ENCODE peak calls at places on chromosomes 3 and 15, in nine cellular contexts. O is cardiac fibroblast, V is AG10803, S is progenitor cell of endocrine pancreas, R is body of pancreas, N is WTC11, W is transverse colon, D is MCF 10A, U is endothelial cell of umbilical vein. X is an unnamed sample.

GRCh38 chr3:134775831-134776230 is 19.2 kb upstream of the EPHB1 start:
- DNase-seq in O (no peak), V (no peak), S (no peak), R (no peak), N (no peak), W (no peak), D (no peak), U (no peak), X (no peak)

GRCh38 chr3:194254032-194254431 is 97.1 kb downstream of the CPN2 start:
- DNase-seq in O (no peak), V (no peak), S (no peak), R (no peak), N (no peak), W (no peak), D (no peak), U (no peak), X (no peak)

GRCh38 chr3:81485444-81485865 is 276.0 kb downstream of the GBE1 start:
- DNase-seq in O (peak; percentile 79), V (peak; percentile 86), S (no peak), R (no peak), N (no peak), W (peak; percentile 12), D (no peak), U (peak; percentile 93), X (no peak)

GRCh38 chr3:63912768-63913588 is 795 bp upstream of the SCAANT1 start:
- DNase-seq in O (peak; percentile 80), V (peak; percentile 45), S (peak; percentile 17), R (peak; percentile 79), N (peak; percentile 39), W (peak; percentile 81), D (peak; percentile 46), U (peak; percentile 43), X (peak; percentile 20)

GRCh38 chr3:127751163-127751621 is 71.1 kb downstream of the MGLL start:
- DNase-seq in O (no peak), V (no peak), S (no peak), R (no peak), N (no peak), W (no peak), D (peak; percentile 74), U (no peak), X (no peak)

GRCh38 chr15:95495033-95495541 is 835.4 kb upstream of the NR2F2 start:
- DNase-seq in O (peak; percentile 21), V (peak; percentile 3), S (no peak), R (no peak), N (no peak), W (no peak), D (no peak), U (no peak), X (no peak)

GRCh38 chr15:64855206-64856000 is 13.7 kb downstream of the PLEKHO2 start:
- DNase-seq in O (no peak), V (peak; percentile 91), S (no peak), R (no peak), N (no peak), W (no peak), D (no peak), U (no peak), X (no peak)

GRCh38 chr3:95750097-95750496 is 1064.3 kb upstream of the EPHA6 start:
- DNase-seq in O (no peak), V (no peak), S (no peak), R (peak; percentile 56), N (no peak), W (no peak), D (no peak), U (no peak), X (no peak)

GRCh38 chr3:153760952-153761351 is 360.2 kb upstream of the ARHGEF26 start:
- DNase-seq in O (no peak), V (no peak), S (no peak), R (no peak), N (no peak), W (no peak), D (no peak), U (no peak), X (no peak)

GRCh38 chr3:36244728-36245127 is 135.6 kb upstream of the STAC start:
- DNase-seq in O (no peak), V (peak; percentile 58), S (no peak), R (no peak), N (no peak), W (no peak), D (peak; percentile 21), U (no peak), X (no peak)

GRCh38 chr3:30286007-30286669 is 320.3 kb upstream of the TGFBR2 start:
- DNase-seq in O (peak; percentile 99), V (peak; percentile 98), S (no peak), R (peak; percentile 87), N (no peak), W (peak; percentile 51), D (peak; percentile 97), U (peak; percentile 99), X (no peak)

GRCh38 chr3:4976109-4976508 is 3.1 kb upstream of the BHLHE40 start:
- DNase-seq in O (peak; percentile 65), V (peak; percentile 59), S (no peak), R (peak; percentile 81), N (peak; percentile 65), W (peak; percentile 60), D (peak; percentile 85), U (peak; percentile 69), X (no peak)

GRCh38 chr3:178480274-178480673 is 56.0 kb upstream of the KCNMB2 start:
- DNase-seq in O (no peak), V (no peak), S (no peak), R (no peak), N (no peak), W (no peak), D (no peak), U (no peak), X (no peak)

GRCh38 chr3:194779729-194780224 is 94.1 kb downstream of the FAM43A start:
- DNase-seq in O (no peak), V (peak; percentile 51), S (no peak), R (no peak), N (no peak), W (no peak), D (no peak), U (peak; percentile 9), X (no peak)

GRCh38 chr3:94121161-94121560 is 58.3 kb downstream of the NSUN3 start:
- DNase-seq in O (no peak), V (no peak), S (no peak), R (no peak), N (no peak), W (no peak), D (no peak), U (no peak), X (no peak)

GRCh38 chr3:103684956-103685355 is 1250.1 kb downstream of the ZPLD1 start:
- DNase-seq in O (no peak), V (no peak), S (no peak), R (peak; percentile 32), N (no peak), W (no peak), D (no peak), U (no peak), X (no peak)

GRCh38 chr15:34109775-34110663 is 8.1 kb downstream of the PGBD4 start:
- DNase-seq in O (peak; percentile 67), V (peak; percentile 47), S (no peak), R (no peak), N (no peak), W (no peak), D (peak; percentile 59), U (peak; percentile 56), X (no peak)
- TF ChIP-seq CTCF in O (peak; percentile 75), V (peak; percentile 85), S (peak; percentile 67), R (peak; percentile 44), N (peak; percentile 49), W (peak; percentile 46), D (peak; percentile 64), U (peak; percentile 38), X (peak; percentile 54)

GRCh38 chr3:50303038-50303815 is at the start of gene HYAL1:
- DNase-seq in O (peak; percentile 67), V (no peak), S (no peak), R (peak; percentile 76), N (peak; percentile 91), W (no peak), D (peak; percentile 30), U (no peak), X (peak; percentile 40)
- TF ChIP-seq CTCF in O (peak; percentile 2), V (no peak), S (peak; percentile 23), R (peak; percentile 21), N (no peak), W (no peak), D (no peak), U (no peak), X (no peak)

GRCh38 chr3:37741644-37742043 is 120.0 kb upstream of the CTDSPL start:
- DNase-seq in O (peak; percentile 29), V (no peak), S (no peak), R (peak; percentile 73), N (no peak), W (peak; percentile 47), D (peak; percentile 54), U (peak; percentile 30), X (no peak)
- TF ChIP-seq CTCF in O (peak; percentile 24), V (peak; percentile 30), S (no peak), R (peak; percentile 56), N (no peak), W (peak; percentile 21), D (peak; percentile 35), U (no peak), X (no peak)

DNA sequence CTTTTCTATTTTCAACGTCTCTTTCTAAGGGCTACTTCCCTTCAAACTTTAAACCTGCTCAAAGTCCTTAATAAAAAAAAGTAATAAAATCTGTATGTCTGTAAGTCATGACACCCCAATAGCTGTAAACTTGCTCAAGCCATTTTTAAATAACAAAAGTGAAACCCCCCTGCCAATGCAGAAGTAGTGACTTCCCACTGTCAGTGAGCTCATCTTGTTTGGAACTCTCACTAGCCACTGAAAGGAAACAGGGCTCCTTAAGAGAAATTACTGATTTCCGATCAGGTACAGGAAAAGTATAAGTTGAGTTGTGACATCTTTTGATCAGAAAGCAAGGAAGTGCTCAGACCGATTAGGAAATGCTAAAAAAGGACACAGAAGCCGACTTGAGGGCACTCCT is 27.6 kb upstream of the GPR171 start:
- DNase-seq in O (no peak), V (no peak), S (no peak), R (no peak), N (no peak), W (no peak), D (no peak), U (no peak), X (no peak)
- TF ChIP-seq CTCF in O (no peak), V (no peak), S (no peak), R (no peak), N (no peak), W (no peak), D (no peak), U (no peak), X (no peak)

DNA sequence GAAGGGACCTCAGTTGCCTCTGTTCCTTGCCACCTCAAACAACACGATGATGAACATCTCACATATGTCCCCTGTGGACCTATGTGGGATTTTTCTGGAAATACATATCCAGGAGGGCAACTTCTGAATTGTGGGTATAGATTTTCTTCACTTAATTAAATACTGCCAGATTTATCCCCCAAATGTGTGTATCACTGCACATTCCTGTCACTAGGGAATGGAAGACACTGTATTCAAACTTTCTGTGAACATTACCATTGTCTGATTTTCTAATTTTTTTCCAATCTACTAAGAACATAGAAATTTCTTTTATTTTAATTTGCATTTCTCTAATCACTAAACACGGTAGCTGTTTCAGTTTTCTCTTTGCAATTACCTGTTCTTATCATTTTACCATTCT is 102.0 kb upstream of the MRPS22 start:
- DNase-seq in O (no peak), V (no peak), S (no peak), R (no peak), N (no peak), W (no peak), D (no peak), U (no peak), X (no peak)
- TF ChIP-seq CTCF in O (peak; percentile 7), V (peak; percentile 40), S (peak; percentile 23), R (no peak), N (no peak), W (no peak), D (no peak), U (no peak), X (no peak)

GRCh38 chr3:10299175-10299574 is 6.4 kb upstream of the GHRL start:
- DNase-seq in O (peak; percentile 41), V (peak; percentile 33), S (no peak), R (no peak), N (no peak), W (no peak), D (no peak), U (no peak), X (no peak)
- TF ChIP-seq CTCF in O (no peak), V (peak; percentile 27), S (no peak), R (no peak), N (no peak), W (no peak), D (no peak), U (no peak), X (no peak)